ENCODE peak calls at places on chromosomes 4 and X, in five cellular contexts. C, G, B, O and S are unnamed samples.

GRCh38 chr4:111400736-111401135 is 744.5 kb upstream of the FAM241A start:
- DNase-seq in C (no peak), G (peak), B (no peak), O (no peak), S (no peak)

GRCh38 chr4:118740869-118741268 is 55.7 kb downstream of the METTL14 start:
- DNase-seq in C (no peak), G (no peak), B (no peak), O (no peak), S (no peak)

GRCh38 chr4:167219090-167219489 is 15.2 kb downstream of the SPOCK3 start:
- DNase-seq in C (no peak), G (no peak), B (no peak), O (no peak), S (no peak)

GRCh38 chr4:168674077-168674747 is 177.4 kb downstream of the PALLD start:
- DNase-seq in C (no peak), G (no peak), B (no peak), O (peak), S (no peak)

GRCh38 chr4:175770555-175770954 is 41.5 kb downstream of the GPM6A start:
- DNase-seq in C (no peak), G (no peak), B (no peak), O (no peak), S (no peak)

GRCh38 chr4:106289737-106290136 is 26.3 kb downstream of the TBCK start:
- DNase-seq in C (no peak), G (no peak), B (no peak), O (no peak), S (no peak)

GRCh38 chr4:28508649-28509048 is 1648.0 kb downstream of the STIM2 start:
- DNase-seq in C (no peak), G (no peak), B (no peak), O (no peak), S (no peak)

GRCh38 chrX:139930923-139931645 is 1.8 kb downstream of the ATP11C start:
- DNase-seq in C (peak), G (peak), B (peak), O (peak), S (peak)

GRCh38 chr4:41200486-41201017 is 13.8 kb downstream of the APBB2 start:
- DNase-seq in C (no peak), G (no peak), B (no peak), O (no peak), S (no peak)

GRCh38 chr4:152454398-152455011 is 81.4 kb downstream of the FBXW7 start:
- DNase-seq in C (no peak), G (no peak), B (no peak), O (no peak), S (no peak)

GRCh38 chr4:168502886-168503285 is 6.0 kb downstream of the PALLD start:
- DNase-seq in C (no peak), G (no peak), B (no peak), O (no peak), S (no peak)

GRCh38 chrX:129749069-129749468 is 10.3 kb downstream of the XPNPEP2 start:
- DNase-seq in C (no peak), G (no peak), B (no peak), O (no peak), S (no peak)

GRCh38 chr4:7218686-7219085 is 26.3 kb downstream of the SORCS2 start:
- DNase-seq in C (no peak), G (no peak), B (no peak), O (no peak), S (no peak)

GRCh38 chr4:158484173-158484885 is 37.4 kb upstream of the RXFP1 start:
- DNase-seq in C (no peak), G (no peak), B (no peak), O (no peak), S (no peak)

GRCh38 chr4:153520871-153521329 is 54.7 kb downstream of the TMEM131L start:
- DNase-seq in C (no peak), G (no peak), B (no peak), O (no peak), S (no peak)

GRCh38 chr4:41359069-41359769 is 102.5 kb downstream of the UCHL1 start:
- DNase-seq in C (no peak), G (no peak), B (no peak), O (no peak), S (peak)

GRCh38 chr4:53605783-53606182 is 14.5 kb upstream of the LNX1 start:
- DNase-seq in C (no peak), G (no peak), B (no peak), O (no peak), S (no peak)

GRCh38 chrX:19566359-19567141 is 51.2 kb upstream of the MAP3K15 start:
- DNase-seq in C (peak), G (no peak), B (no peak), O (peak), S (no peak)

GRCh38 chrX:2761246-2761645 is 9.4 kb downstream of the XG start:
- DNase-seq in C (no peak), G (no peak), B (no peak), O (no peak), S (no peak)

GRCh38 chrX:10922158-10922557 is 189.0 kb upstream of the HCCS start:
- DNase-seq in C (no peak), G (no peak), B (no peak), O (no peak), S (no peak)

GRCh38 chr4:56550642-56551041 is 45.1 kb downstream of the ARL9 start:
- DNase-seq in C (no peak), G (no peak), B (no peak), O (no peak), S (no peak)
- TF ChIP-seq POLR2A in C (no peak), G (no peak), B (no peak), O (no peak), S (no peak)

GRCh38 chr4:186935881-186936280 is 212.2 kb upstream of the FAT1 start:
- DNase-seq in C (no peak), G (no peak), B (no peak), O (no peak), S (no peak)

GRCh38 chr4:186934841-186935443 is 211.3 kb upstream of the FAT1 start:
- DNase-seq in C (no peak), G (no peak), B (no peak), O (no peak), S (no peak)

GRCh38 chr4:186934255-186934654 is 210.6 kb upstream of the FAT1 start:
- DNase-seq in C (peak), G (no peak), B (no peak), O (no peak), S (no peak)

GRCh38 chr4:186939226-186939625 is 215.6 kb upstream of the FAT1 start:
- DNase-seq in C (no peak), G (no peak), B (no peak), O (no peak), S (no peak)

GRCh38 chr4:186936496-186937375 is 213.1 kb upstream of the FAT1 start:
- DNase-seq in C (no peak), G (no peak), B (no peak), O (peak), S (no peak)
- TF ChIP-seq CTCF in C (peak), G (no peak), B (no peak), O (peak), S (no peak)

GRCh38 chrX:7110821-7111276 is 36.7 kb upstream of the STS start:
- DNase-seq in C (no peak), G (no peak), B (no peak), O (no peak), S (no peak)

GRCh38 chrX:7109838-7110793 is 37.4 kb upstream of the STS start:
- DNase-seq in C (no peak), G (no peak), B (no peak), O (no peak), S (no peak)

GRCh38 chrX:7111518-7111917 is 36.0 kb upstream of the STS start:
- DNase-seq in C (no peak), G (no peak), B (no peak), O (no peak), S (no peak)

GRCh38 chrX:7107968-7108480 is 39.5 kb upstream of the STS start:
- DNase-seq in C (no peak), G (no peak), B (peak), O (no peak), S (no peak)

GRCh38 chrX:7108995-7109634 is 38.4 kb upstream of the STS start:
- DNase-seq in C (no peak), G (no peak), B (no peak), O (no peak), S (no peak)
- TF ChIP-seq POLR2A in C (no peak), G (no peak), B (no peak), O (no peak), S (no peak)

GRCh38 chr4:98928131-98928504 is 815 bp downstream of the EIF4E start:
- DNase-seq in C (peak), G (peak), B (peak), O (peak), S (peak)
- TF ChIP-seq CTCF in C (no peak), G (no peak), B (no peak), O (no peak), S (no peak)

GRCh38 chr4:37976991-37977470 is 16.8 kb downstream of the PTTG2 start:
- DNase-seq in C (peak), G (peak), B (peak), O (peak), S (peak)
- TF ChIP-seq POLR2A in C (no peak), G (no peak), B (no peak), O (peak), S (no peak)

GRCh38 chr4:1636490-1637211 is 47.5 kb downstream of the FAM53A start:
- DNase-seq in C (no peak), G (no peak), B (no peak), O (no peak), S (no peak)
- TF ChIP-seq CTCF in C (no peak), G (no peak), B (no peak), O (no peak), S (no peak)

GRCh38 chr4:164956766-164957643 is 20.5 kb downstream of the TRIM61 start:
- DNase-seq in C (peak), G (peak), B (peak), O (peak), S (peak)
- TF ChIP-seq POLR2A in C (no peak), G (no peak), B (no peak), O (peak), S (no peak)